ENCODE peak calls at places on chromosomes 5 and 9, in nine cellular contexts. C, N, M, D, F, R, J, W and Q are unnamed samples.

GRCh38 chr5:132761321-132762240 is 14.4 kb downstream of the CCNI2 start:
- DNase-seq in C (no peak), N (no peak), M (no peak), D (no peak), F (no peak), R (no peak), J (no peak), W (no peak), Q (peak)

GRCh38 chr5:10519729-10520128 is 44.1 kb upstream of the ANKRD33B start:
- DNase-seq in C (no peak), N (no peak), M (no peak), D (no peak), F (no peak), R (no peak), J (no peak), W (no peak), Q (no peak)

GRCh38 chr5:163569284-163569683 is 63.9 kb downstream of the MAT2B start:
- DNase-seq in C (peak), N (no peak), M (no peak), D (no peak), F (peak), R (no peak), J (no peak), W (no peak), Q (no peak)

GRCh38 chr9:83633676-83634075 is 10.7 kb downstream of the IDNK start:
- DNase-seq in C (no peak), N (no peak), M (no peak), D (no peak), F (no peak), R (no peak), J (no peak), W (no peak), Q (no peak)

GRCh38 chr9:37909326-37909725 is 5.4 kb upstream of the SLC25A51 start:
- DNase-seq in C (no peak), N (no peak), M (no peak), D (no peak), F (no peak), R (no peak), J (no peak), W (no peak), Q (no peak)

GRCh38 chr5:55691265-55692105 is 20.6 kb downstream of the SLC38A9 start:
- DNase-seq in C (peak), N (no peak), M (no peak), D (no peak), F (peak), R (no peak), J (peak), W (no peak), Q (no peak)

GRCh38 chr9:94824401-94824800 is 97.9 kb downstream of the AOPEP start:
- DNase-seq in C (no peak), N (no peak), M (no peak), D (no peak), F (no peak), R (no peak), J (no peak), W (no peak), Q (no peak)

GRCh38 chr9:88753691-88754367 is 218.9 kb downstream of the NXNL2 start:
- DNase-seq in C (no peak), N (no peak), M (no peak), D (no peak), F (no peak), R (no peak), J (no peak), W (no peak), Q (no peak)

GRCh38 chr5:159430361-159431018 is 100.2 kb upstream of the IL12B start:
- DNase-seq in C (no peak), N (no peak), M (no peak), D (no peak), F (no peak), R (no peak), J (no peak), W (no peak), Q (no peak)

GRCh38 chr5:131230406-131230805 is 33.4 kb upstream of the CDC42SE2 start:
- DNase-seq in C (no peak), N (no peak), M (no peak), D (no peak), F (no peak), R (no peak), J (no peak), W (no peak), Q (no peak)

GRCh38 chr9:70602364-70603019 is 188.0 kb upstream of the KLF9 start:
- DNase-seq in C (peak), N (peak), M (no peak), D (peak), F (peak), R (peak), J (peak), W (peak), Q (peak)

GRCh38 chr5:140113699-140114263 is at the start of gene PURA:
- DNase-seq in C (peak), N (peak), M (peak), D (peak), F (peak), R (peak), J (peak), W (peak), Q (peak)